ENCODE peak calls at places on chromosomes 1 and 21, in nine cellular contexts. K is NCI-H1105; Z is NCI-H69; A is CD8-positive, alpha-beta T cell; B is nucleus accumbens; J is B cell; H is activated B cell treated with CpG ODN at 0.5 μM for 24 hours; W is AML-193; X is CD4-positive, alpha-beta memory T cell. C is an unnamed sample.

GRCh38 chr21:42586406-42586805 is 67.0 kb upstream of the PDE9A start:
- DNase-seq in K (no peak), X (no peak), H (no peak), B (no peak), W (no peak), J (no peak), Z (no peak), A (no peak), C (no peak)

GRCh38 chr1:61380561-61380960 is 298.2 kb downstream of the NFIA start:
- DNase-seq in W (no peak), Z (no peak), K (no peak), H (no peak), A (no peak), X (no peak), B (no peak), J (no peak), C (no peak)

GRCh38 chr1:13730751-13731482 is 30.9 kb downstream of the PRDM2 start:
- DNase-seq in B (no peak), Z (peak), A (peak), H (peak), K (no peak), X (peak), J (peak), W (no peak), C (no peak)

GRCh38 chr1:117318456-117318855 is 48.8 kb upstream of the MAN1A2 start:
- DNase-seq in Z (peak), B (no peak), H (no peak), A (no peak), J (no peak), X (no peak), K (no peak), W (no peak), C (no peak)

GRCh38 chr1:205907794-205908193 is 35.5 kb downstream of the SLC26A9 start:
- DNase-seq in K (no peak), A (no peak), B (no peak), H (no peak), Z (peak), J (no peak), X (no peak), W (peak), C (no peak)

GRCh38 chr1:31101147-31101502 is 35.6 kb upstream of the PUM1 start:
- DNase-seq in J (no peak), A (no peak), H (no peak), Z (peak), K (peak), B (no peak), W (no peak), X (no peak), C (no peak)

GRCh38 chr1:9626201-9626608 is 25.3 kb upstream of the PIK3CD start:
- DNase-seq in A (peak), W (no peak), B (no peak), X (peak), K (no peak), Z (no peak), J (peak), H (peak), C (no peak)

GRCh38 chr1:107785506-107786213 is 179.3 kb downstream of the VAV3 start:
- DNase-seq in Z (peak), K (no peak), W (no peak), H (no peak), X (no peak), A (no peak), J (no peak), B (no peak), C (no peak)

GRCh38 chr1:80917826-80918225 is 882.9 kb upstream of the ADGRL2 start:
- DNase-seq in H (no peak), K (no peak), B (no peak), W (no peak), Z (no peak), A (no peak), J (no peak), X (no peak), C (no peak)

GRCh38 chr1:7422561-7422960 is 348.5 kb upstream of the VAMP3 start:
- DNase-seq in W (no peak), H (no peak), K (no peak), Z (no peak), B (no peak), X (no peak), A (no peak), J (no peak), C (no peak)

GRCh38 chr1:1344672-1345361 is 4.4 kb downstream of the DVL1 start:
- DNase-seq in Z (no peak), K (no peak), W (no peak), H (no peak), X (no peak), J (no peak), A (no peak), B (no peak), C (no peak)

GRCh38 chr1:10696977-10697376 is 99.5 kb downstream of the CASZ1 start:
- DNase-seq in J (no peak), B (no peak), W (no peak), X (no peak), K (no peak), Z (no peak), A (no peak), H (no peak), C (no peak)

GRCh38 chr1:214107322-214108096 is 119.7 kb downstream of the PROX1 start:
- DNase-seq in A (no peak), B (no peak), X (no peak), Z (no peak), H (no peak), W (no peak), K (no peak), J (no peak), C (no peak)

GRCh38 chr1:7401814-7402547 is 369.1 kb upstream of the VAMP3 start:
- DNase-seq in J (no peak), X (no peak), B (peak), K (no peak), W (no peak), H (no peak), A (no peak), Z (peak), C (peak)

GRCh38 chr1:172609528-172609927 is 49.4 kb upstream of the FASLG start:
- DNase-seq in W (peak), Z (no peak), K (no peak), B (no peak), H (no peak), A (no peak), X (no peak), J (no peak), C (no peak)

GRCh38 chr1:31413405-31414005 is 492 bp downstream of the SERINC2 start:
- DNase-seq in B (no peak), H (peak), A (peak), X (no peak), W (peak), J (peak), Z (peak), K (peak), C (no peak)

GRCh38 chr1:22665752-22666151 is 12.7 kb downstream of the C1QB start:
- DNase-seq in W (no peak), K (no peak), J (no peak), Z (peak), H (no peak), B (peak), A (no peak), X (no peak), C (no peak)

GRCh38 chr1:86499987-86500593 is 31.4 kb downstream of the CLCA1 start:
- DNase-seq in J (peak), Z (peak), H (no peak), K (peak), B (no peak), W (peak), A (no peak), X (no peak), C (no peak)

GRCh38 chr1:234944439-234945369 is 183.9 kb downstream of the TOMM20 start:
- DNase-seq in X (no peak), B (no peak), J (no peak), K (no peak), W (peak), A (no peak), H (no peak), Z (no peak), C (no peak)

GRCh38 chr21:41411449-41412089 is 14.5 kb upstream of the MX1 start:
- DNase-seq in A (peak), K (peak), B (no peak), H (no peak), Z (peak), X (no peak), W (no peak), J (no peak), C (no peak)

C was measured in AG04449.